ENCODE peak calls at places on chromosomes 7 and 10, in nine cellular contexts. One of them, this sample, is unnamed.

GRCh38 chr7:108384721-108385483 is 71.3 kb downstream of the NRCAM start:
- DNase-seq in colonic mucosa: no peak
- DNase-seq in H1: no peak
- DNase-seq in neuronal stem cell: no peak
- DNase-seq in GM23248: no peak
- DNase-seq in HepG2: no peak
- DNase-seq in fibroblast of lung: no peak
- DNase-seq in K562: no peak
- DNase-seq in HCT116: no peak
- DNase-seq in this sample: no peak

GRCh38 chr7:91517408-91517807 is 253.2 kb downstream of the FZD1 start:
- DNase-seq in colonic mucosa: no peak
- DNase-seq in H1: no peak
- DNase-seq in neuronal stem cell: no peak
- DNase-seq in GM23248: no peak
- DNase-seq in HepG2: no peak
- DNase-seq in fibroblast of lung: no peak
- DNase-seq in K562: no peak
- DNase-seq in HCT116: no peak
- DNase-seq in this sample: no peak

GRCh38 chr7:134651991-134652390 is 5.3 kb downstream of the BPGM start:
- DNase-seq in colonic mucosa: no peak
- DNase-seq in H1: no peak
- DNase-seq in neuronal stem cell: no peak
- DNase-seq in GM23248: peak
- DNase-seq in HepG2: no peak
- DNase-seq in fibroblast of lung: no peak
- DNase-seq in K562: no peak
- DNase-seq in HCT116: no peak
- DNase-seq in this sample: no peak

GRCh38 chr10:114405011-114405350 is 679 bp upstream of the AFAP1L2 start:
- DNase-seq in colonic mucosa: peak
- DNase-seq in H1: no peak
- DNase-seq in neuronal stem cell: no peak
- DNase-seq in GM23248: no peak
- DNase-seq in HepG2: no peak
- DNase-seq in fibroblast of lung: no peak
- DNase-seq in K562: no peak
- DNase-seq in HCT116: no peak
- DNase-seq in this sample: no peak

GRCh38 chr10:49592726-49593563 is 17.2 kb upstream of the SLC18A3 start:
- DNase-seq in colonic mucosa: peak
- DNase-seq in H1: peak
- DNase-seq in neuronal stem cell: no peak
- DNase-seq in GM23248: peak
- DNase-seq in HepG2: peak
- DNase-seq in fibroblast of lung: peak
- DNase-seq in K562: peak
- DNase-seq in HCT116: peak
- DNase-seq in this sample: peak

GRCh38 chr10:98320476-98321202 is 52.6 kb upstream of the LOXL4 start:
- DNase-seq in colonic mucosa: no peak
- DNase-seq in H1: no peak
- DNase-seq in neuronal stem cell: no peak
- DNase-seq in GM23248: no peak
- DNase-seq in HepG2: no peak
- DNase-seq in fibroblast of lung: no peak
- DNase-seq in K562: no peak
- DNase-seq in HCT116: no peak
- DNase-seq in this sample: no peak

GRCh38 chr7:106018566-106019338 is 55.7 kb downstream of the CDHR3 start:
- DNase-seq in colonic mucosa: no peak
- DNase-seq in H1: no peak
- DNase-seq in neuronal stem cell: no peak
- DNase-seq in GM23248: no peak
- DNase-seq in HepG2: no peak
- DNase-seq in fibroblast of lung: peak
- DNase-seq in K562: peak
- DNase-seq in HCT116: no peak
- DNase-seq in this sample: no peak

GRCh38 chr7:88306590-88307048 is at the start of gene STEAP4:
- DNase-seq in colonic mucosa: peak
- DNase-seq in H1: peak
- DNase-seq in neuronal stem cell: peak
- DNase-seq in GM23248: peak
- DNase-seq in HepG2: no peak
- DNase-seq in fibroblast of lung: peak
- DNase-seq in K562: no peak
- DNase-seq in HCT116: peak
- DNase-seq in this sample: peak

GRCh38 chr10:92689663-92690210 is at the start of gene HHEX:
- DNase-seq in colonic mucosa: peak
- DNase-seq in H1: no peak
- DNase-seq in neuronal stem cell: peak
- DNase-seq in GM23248: peak
- DNase-seq in HepG2: peak
- DNase-seq in fibroblast of lung: peak
- DNase-seq in K562: peak
- DNase-seq in HCT116: peak
- DNase-seq in this sample: peak

GRCh38 chr7:70459546-70459945 is 672.4 kb upstream of the GALNT17 start:
- DNase-seq in colonic mucosa: no peak
- DNase-seq in H1: no peak
- DNase-seq in neuronal stem cell: no peak
- DNase-seq in GM23248: no peak
- DNase-seq in HepG2: no peak
- DNase-seq in fibroblast of lung: no peak
- DNase-seq in K562: no peak
- DNase-seq in HCT116: no peak
- DNase-seq in this sample: no peak

GRCh38 chr7:19519443-19519977 is 189.3 kb downstream of the POLR1F start:
- DNase-seq in colonic mucosa: no peak
- DNase-seq in H1: no peak
- DNase-seq in neuronal stem cell: no peak
- DNase-seq in GM23248: peak
- DNase-seq in HepG2: no peak
- DNase-seq in fibroblast of lung: no peak
- DNase-seq in K562: no peak
- DNase-seq in HCT116: no peak
- DNase-seq in this sample: no peak

GRCh38 chr10:68800196-68800595 is 27.1 kb upstream of the STOX1 start:
- DNase-seq in colonic mucosa: no peak
- DNase-seq in H1: no peak
- DNase-seq in neuronal stem cell: no peak
- DNase-seq in GM23248: no peak
- DNase-seq in HepG2: no peak
- DNase-seq in fibroblast of lung: no peak
- DNase-seq in K562: no peak
- DNase-seq in HCT116: no peak
- DNase-seq in this sample: no peak

GRCh38 chr7:55060690-55061414 is 42.0 kb downstream of the EGFR start:
- DNase-seq in colonic mucosa: no peak
- DNase-seq in H1: no peak
- DNase-seq in neuronal stem cell: no peak
- DNase-seq in GM23248: peak
- DNase-seq in HepG2: no peak
- DNase-seq in fibroblast of lung: peak
- DNase-seq in K562: no peak
- DNase-seq in HCT116: no peak
- DNase-seq in this sample: no peak

GRCh38 chr10:96292971-96293909 is 11.0 kb upstream of the DNTT start:
- DNase-seq in colonic mucosa: peak
- DNase-seq in H1: no peak
- DNase-seq in neuronal stem cell: peak
- DNase-seq in GM23248: peak
- DNase-seq in HepG2: peak
- DNase-seq in fibroblast of lung: peak
- DNase-seq in K562: peak
- DNase-seq in HCT116: peak
- DNase-seq in this sample: peak

GRCh38 chr10:100081075-100082001 is at the start of gene CPN1:
- DNase-seq in colonic mucosa: no peak
- DNase-seq in H1: no peak
- DNase-seq in neuronal stem cell: no peak
- DNase-seq in GM23248: no peak
- DNase-seq in HepG2: no peak
- DNase-seq in fibroblast of lung: no peak
- DNase-seq in K562: no peak
- DNase-seq in HCT116: no peak
- DNase-seq in this sample: no peak

DNA sequence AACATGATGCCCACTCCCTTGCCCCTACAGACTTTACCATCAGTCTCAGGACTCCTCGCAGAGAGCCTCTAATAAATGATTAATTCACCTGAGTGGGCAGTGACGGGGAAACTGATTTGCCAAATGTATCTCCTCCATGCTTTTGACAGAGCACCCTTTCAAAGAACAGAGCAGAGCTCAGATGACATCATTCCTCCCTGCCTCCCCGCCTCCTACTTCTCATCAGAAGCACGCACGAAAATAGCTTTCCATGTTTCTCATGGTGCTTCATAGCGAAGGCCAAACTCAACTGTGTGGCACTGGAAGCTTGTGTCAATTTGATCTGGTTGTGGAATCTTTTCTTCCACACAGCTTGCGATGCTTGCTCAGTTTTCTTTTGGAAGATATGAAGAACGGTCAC is 442.5 kb downstream of the RPS24 start:
- DNase-seq in colonic mucosa: no peak
- DNase-seq in H1: no peak
- DNase-seq in neuronal stem cell: no peak
- DNase-seq in GM23248: no peak
- DNase-seq in HepG2: no peak
- DNase-seq in fibroblast of lung: no peak
- DNase-seq in K562: no peak
- DNase-seq in HCT116: no peak
- DNase-seq in this sample: no peak
- H3K27ac ChIP-seq in colonic mucosa: no peak
- H3K27ac ChIP-seq in H1: no peak
- H3K27ac ChIP-seq in neuronal stem cell: no peak
- H3K27ac ChIP-seq in GM23248: no peak
- H3K27ac ChIP-seq in HepG2: no peak
- H3K27ac ChIP-seq in fibroblast of lung: no peak
- H3K27ac ChIP-seq in K562: no peak
- H3K27ac ChIP-seq in HCT116: no peak
- H3K27ac ChIP-seq in this sample: no peak

GRCh38 chr10:72953687-72954086 is 919 bp downstream of the PLA2G12B start:
- DNase-seq in colonic mucosa: no peak
- DNase-seq in H1: peak
- DNase-seq in neuronal stem cell: peak
- DNase-seq in GM23248: no peak
- DNase-seq in HepG2: peak
- DNase-seq in fibroblast of lung: no peak
- DNase-seq in K562: no peak
- DNase-seq in HCT116: no peak
- DNase-seq in this sample: peak

GRCh38 chr10:72954230-72954595 is 393 bp downstream of the PLA2G12B start:
- DNase-seq in colonic mucosa: no peak
- DNase-seq in H1: no peak
- DNase-seq in neuronal stem cell: no peak
- DNase-seq in GM23248: no peak
- DNase-seq in HepG2: peak
- DNase-seq in fibroblast of lung: no peak
- DNase-seq in K562: no peak
- DNase-seq in HCT116: no peak
- DNase-seq in this sample: no peak

GRCh38 chr10:72952189-72952900 is 2.3 kb downstream of the PLA2G12B start:
- DNase-seq in colonic mucosa: no peak
- DNase-seq in H1: no peak
- DNase-seq in neuronal stem cell: no peak
- DNase-seq in GM23248: no peak
- DNase-seq in HepG2: peak
- DNase-seq in fibroblast of lung: no peak
- DNase-seq in K562: no peak
- DNase-seq in HCT116: no peak
- DNase-seq in this sample: no peak

GRCh38 chr10:72951760-72952159 is 2.8 kb downstream of the PLA2G12B start:
- DNase-seq in colonic mucosa: no peak
- DNase-seq in H1: no peak
- DNase-seq in neuronal stem cell: no peak
- DNase-seq in GM23248: no peak
- DNase-seq in HepG2: no peak
- DNase-seq in fibroblast of lung: no peak
- DNase-seq in K562: no peak
- DNase-seq in HCT116: no peak
- DNase-seq in this sample: no peak

GRCh38 chr10:72952901-72953223 is 1.7 kb downstream of the PLA2G12B start:
- DNase-seq in colonic mucosa: no peak
- DNase-seq in H1: no peak
- DNase-seq in neuronal stem cell: no peak
- DNase-seq in GM23248: no peak
- DNase-seq in HepG2: peak
- DNase-seq in fibroblast of lung: no peak
- DNase-seq in K562: no peak
- DNase-seq in HCT116: no peak
- DNase-seq in this sample: no peak
- H3K9ac ChIP-seq in colonic mucosa: no peak
- H3K9ac ChIP-seq in H1: no peak
- H3K9ac ChIP-seq in neuronal stem cell: no peak
- H3K9ac ChIP-seq in GM23248: no peak
- H3K9ac ChIP-seq in HepG2: peak
- H3K9ac ChIP-seq in fibroblast of lung: no peak
- H3K9ac ChIP-seq in K562: no peak
- H3K9ac ChIP-seq in HCT116: no peak
- H3K9ac ChIP-seq in this sample: no peak

GRCh38 chr10:35379226-35380137 is 43.2 kb downstream of the CCNY start:
- DNase-seq in colonic mucosa: no peak
- DNase-seq in H1: peak
- DNase-seq in neuronal stem cell: no peak
- DNase-seq in GM23248: peak
- DNase-seq in HepG2: no peak
- DNase-seq in fibroblast of lung: peak
- DNase-seq in K562: peak
- DNase-seq in HCT116: no peak
- DNase-seq in this sample: peak
- H3K27ac ChIP-seq in colonic mucosa: no peak
- H3K27ac ChIP-seq in H1: no peak
- H3K27ac ChIP-seq in neuronal stem cell: no peak
- H3K27ac ChIP-seq in GM23248: peak
- H3K27ac ChIP-seq in HepG2: no peak
- H3K27ac ChIP-seq in fibroblast of lung: peak
- H3K27ac ChIP-seq in K562: peak
- H3K27ac ChIP-seq in HCT116: no peak
- H3K27ac ChIP-seq in this sample: no peak

DNA sequence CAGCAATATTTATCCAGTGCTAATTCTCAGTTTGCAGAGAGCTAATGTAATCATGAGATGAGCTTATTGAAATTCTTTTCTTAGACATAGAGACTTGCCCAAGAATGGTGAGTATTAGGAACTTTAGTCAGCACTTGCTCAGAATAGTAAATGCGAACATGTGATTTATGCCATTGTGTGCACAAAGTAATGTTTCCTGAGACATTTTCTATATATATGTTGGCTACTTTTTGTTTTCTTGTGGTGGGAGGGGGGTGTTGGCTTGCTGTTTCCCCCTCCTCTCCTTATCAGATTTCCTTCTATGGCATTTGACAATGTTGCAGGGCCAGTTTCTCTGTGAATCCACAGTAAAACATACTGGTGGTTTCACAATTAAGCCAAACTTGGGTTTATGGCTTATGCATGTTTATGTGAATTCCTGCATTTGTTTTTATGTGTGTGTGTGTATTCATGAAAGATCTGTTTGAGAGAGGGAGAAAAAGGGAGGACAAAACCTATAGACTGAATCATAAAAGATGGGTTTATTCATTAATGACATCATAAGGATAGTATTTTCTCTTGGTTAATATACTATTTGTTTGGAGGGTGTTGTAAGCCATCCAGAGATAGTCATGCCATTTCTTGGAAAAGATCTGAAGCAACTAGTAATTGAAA is 36.3 kb downstream of the ARID5B start:
- DNase-seq in colonic mucosa: no peak
- DNase-seq in H1: no peak
- DNase-seq in neuronal stem cell: no peak
- DNase-seq in GM23248: peak
- DNase-seq in HepG2: no peak
- DNase-seq in fibroblast of lung: peak
- DNase-seq in K562: no peak
- DNase-seq in HCT116: no peak
- DNase-seq in this sample: no peak
- H3K9ac ChIP-seq in colonic mucosa: no peak
- H3K9ac ChIP-seq in H1: no peak
- H3K9ac ChIP-seq in neuronal stem cell: no peak
- H3K9ac ChIP-seq in GM23248: peak
- H3K9ac ChIP-seq in HepG2: no peak
- H3K9ac ChIP-seq in fibroblast of lung: peak
- H3K9ac ChIP-seq in K562: no peak
- H3K9ac ChIP-seq in HCT116: no peak
- H3K9ac ChIP-seq in this sample: no peak